ENCODE peak calls at places on chromosomes 3 and 15, in five cellular contexts. M is prostate gland, K is sigmoid colon, V is K562, S is spleen. F is an unnamed sample.

GRCh38 chr3:102200126-102200525 is 234.7 kb upstream of the ZPLD1 start:
- DNase-seq in V (no peak), S (no peak), M (no peak), K (no peak), F (no peak)

GRCh38 chr3:142866841-142867631 is 21.8 kb downstream of the PCOLCE2 start:
- DNase-seq in S (no peak), M (no peak), K (no peak), V (peak), F (no peak)

GRCh38 chr15:55084216-55084615 is 112.5 kb downstream of the RSL24D1 start:
- DNase-seq in V (no peak), S (no peak), K (no peak), M (no peak), F (no peak)

GRCh38 chr3:171700157-171700556 is 110.1 kb downstream of the PLD1 start:
- DNase-seq in K (no peak), V (no peak), S (no peak), M (no peak), F (no peak)

GRCh38 chr3:81958967-81959625 is 197.7 kb upstream of the GBE1 start:
- DNase-seq in V (no peak), M (no peak), S (no peak), K (no peak), F (no peak)

GRCh38 chr3:22175899-22176298 is 424.9 kb upstream of the ZNF385D start:
- DNase-seq in V (no peak), M (no peak), S (no peak), K (no peak), F (no peak)

GRCh38 chr3:102206506-102207145 is 228.2 kb upstream of the ZPLD1 start:
- DNase-seq in V (no peak), S (no peak), K (peak), M (no peak), F (no peak)

GRCh38 chr3:122795674-122795969 is 753 bp downstream of the SLC49A4 start:
- DNase-seq in V (no peak), M (no peak), K (no peak), S (no peak), F (no peak)

GRCh38 chr3:30597131-30597768 is 9.2 kb upstream of the TGFBR2 start:
- DNase-seq in M (peak), V (no peak), K (no peak), S (no peak), F (no peak)

GRCh38 chr3:14513566-14514322 is 26.4 kb downstream of the GRIP2 start:
- DNase-seq in M (no peak), V (no peak), K (peak), S (peak), F (peak)

GRCh38 chr3:64190517-64191515 is 34.5 kb downstream of the PRICKLE2 start:
- DNase-seq in S (no peak), K (no peak), M (no peak), V (no peak), F (no peak)

GRCh38 chr15:25933456-25934158 is 70.5 kb upstream of the ATP10A start:
- DNase-seq in K (peak), M (peak), V (peak), S (peak), F (peak)

GRCh38 chr15:24955549-24955929 is 752 bp downstream of the SNRPN start:
- DNase-seq in S (peak), V (no peak), M (no peak), K (peak), F (no peak)

GRCh38 chr15:48481802-48482201 is 150.6 kb downstream of the DUT start:
- DNase-seq in V (no peak), M (no peak), S (no peak), K (no peak), F (no peak)

GRCh38 chr3:141052570-141053069 is 1.5 kb downstream of the SPSB4 start:
- DNase-seq in K (no peak), S (no peak), M (no peak), V (no peak), F (no peak)

GRCh38 chr3:185341616-185342457 is 21.1 kb upstream of the MAP3K13 start:
- DNase-seq in K (peak), M (no peak), S (no peak), V (no peak), F (no peak)

GRCh38 chr3:169771651-169772529 is 1.3 kb upstream of the MYNN start:
- DNase-seq in M (peak), V (peak), S (no peak), K (peak), F (no peak)

GRCh38 chr3:131733086-131733841 is 230.5 kb upstream of the MRPL3 start:
- DNase-seq in V (no peak), S (no peak), M (no peak), K (no peak), F (no peak)

GRCh38 chr3:48404440-48405342 is 25.2 kb downstream of the PLXNB1 start:
- DNase-seq in V (no peak), S (no peak), K (peak), M (peak), F (peak)

GRCh38 chr3:61768284-61769012 is 207.1 kb downstream of the PTPRG start:
- DNase-seq in M (no peak), K (no peak), S (no peak), V (no peak), F (no peak)

GRCh38 chr3:78737988-78738387 is 1029.8 kb downstream of the ROBO1 start:
- DNase-seq in V (no peak), M (no peak), K (no peak), S (no peak), F (no peak)

GRCh38 chr3:11523793-11524160 is 119.9 kb downstream of the VGLL4 start:
- DNase-seq in V (no peak), S (no peak), M (no peak), K (peak), F (no peak)

GRCh38 chr3:21310176-21310575 is 440.8 kb downstream of the ZNF385D start:
- DNase-seq in M (no peak), V (no peak), K (no peak), S (no peak), F (no peak)

GRCh38 chr3:11770105-11770476 is 76.6 kb downstream of the TAMM41 start:
- DNase-seq in M (peak), K (no peak), V (peak), S (no peak), F (no peak)

GRCh38 chr3:57981483-57982087 is 26.6 kb upstream of the FLNB start:
- DNase-seq in K (no peak), S (no peak), V (no peak), M (no peak), F (no peak)

DNA sequence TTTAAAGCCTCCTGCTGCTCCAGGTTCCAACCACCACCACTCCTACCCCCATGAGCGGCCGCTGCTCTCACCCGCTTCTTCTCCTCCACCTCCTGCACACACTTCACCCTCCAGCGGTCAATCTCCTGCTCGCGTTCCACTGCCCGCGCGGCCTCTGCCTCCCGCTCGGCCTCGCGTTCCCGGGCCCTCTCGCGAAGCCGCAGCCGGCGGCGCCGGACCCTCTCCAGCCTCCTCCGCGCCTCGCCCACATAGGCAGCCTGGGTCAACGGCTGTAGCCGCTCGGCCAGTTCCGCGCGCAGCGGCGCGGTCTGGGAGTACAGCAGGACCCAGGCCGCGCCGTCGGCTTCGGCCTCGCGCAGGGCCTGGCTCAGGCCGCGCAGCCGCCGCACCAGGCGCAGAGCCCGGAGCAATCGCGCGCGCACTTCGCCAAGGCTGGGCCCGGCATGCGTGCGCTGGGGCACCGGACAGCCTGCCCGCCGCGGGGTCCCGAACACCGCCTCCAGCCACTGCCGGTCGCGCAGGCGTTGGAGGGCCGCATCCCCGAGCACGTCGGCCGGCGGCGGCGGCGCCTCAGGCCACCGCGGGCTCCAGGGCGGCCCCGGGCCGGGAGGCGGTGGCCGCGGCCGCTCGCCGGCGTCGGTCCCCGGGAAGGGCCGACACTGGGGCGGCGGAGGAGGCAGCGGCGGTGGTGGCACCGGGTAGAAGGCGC is 613 bp downstream of the PDCD7 start:
- DNase-seq in S (peak), V (peak), M (peak), K (no peak), F (no peak)
- TF ChIP-seq POLR2AphosphoS5 in S (no peak), V (no peak), M (no peak), K (no peak), F (no peak)

GRCh38 chr3:106380232-106380631 is 511.4 kb upstream of the CBLB start:
- DNase-seq in M (no peak), K (no peak), S (no peak), V (no peak), F (no peak)
- H3K4me3 ChIP-seq in M (no peak), K (no peak), S (no peak), V (no peak), F (no peak)

GRCh38 chr15:99546436-99547100 is 19.2 kb upstream of the MEF2A start:
- DNase-seq in S (peak), K (no peak), V (no peak), M (no peak), F (no peak)
- TF ChIP-seq POLR2AphosphoS5 in S (no peak), K (no peak), V (no peak), M (no peak), F (no peak)

GRCh38 chr3:67635806-67636205 is 18.6 kb downstream of the SUCLG2 start:
- DNase-seq in V (no peak), S (no peak), M (no peak), K (no peak), F (no peak)
- H3K4me3 ChIP-seq in V (no peak), S (no peak), M (no peak), K (no peak), F (no peak)

F was measured in breast epithelium.